ENCODE peak calls at places on chromosomes 7 and 10, in five cellular contexts. H is epithelial cell of proximal tubule; P is activated CD4-positive, alpha-beta T cell treated with anti-CD3 and anti-CD28 coated beads, Interleukin-2, amount 50 U/mL, for 1 hour; T is activated gamma-delta T cell treated with Interleukin-2 at 50 U/mL for 16 hours; F is activated CD8-positive, alpha-beta T cell treated with anti-CD3 and anti-CD28 coated beads, Interleukin-2, amount 10 ng/mL, durations not matched to agents 7 days and 5 days. Y is an unnamed sample.

GRCh38 chr7:19112290-19113000 is 5.0 kb downstream of the TWIST1 start:
- DNase-seq in H (no peak), P (no peak), T (no peak), F (no peak), Y (no peak)

GRCh38 chr10:31697271-31698168 is 231.1 kb downstream of the ARHGAP12 start:
- DNase-seq in H (no peak), P (no peak), T (no peak), F (no peak), Y (no peak)

GRCh38 chr10:58462863-58463507 is 49.7 kb upstream of the BICC1 start:
- DNase-seq in H (no peak), P (no peak), T (no peak), F (no peak), Y (no peak)

GRCh38 chr7:105675873-105676484 is 94.7 kb upstream of the EFCAB10 start:
- DNase-seq in H (no peak), P (peak), T (peak), F (peak), Y (no peak)

GRCh38 chr7:34672430-34672829 is 14.4 kb downstream of the NPSR1 start:
- DNase-seq in H (no peak), P (no peak), T (no peak), F (no peak), Y (no peak)

GRCh38 chr10:101655581-101655980 is 39.4 kb downstream of the FBXW4 start:
- DNase-seq in H (no peak), P (no peak), T (no peak), F (no peak), Y (no peak)

GRCh38 chr10:25536027-25536426 is 361.2 kb downstream of the GPR158 start:
- DNase-seq in H (no peak), P (no peak), T (no peak), F (no peak), Y (no peak)

GRCh38 chr7:127665922-127666321 is 13.9 kb downstream of the SND1 start:
- DNase-seq in H (no peak), P (no peak), T (no peak), F (no peak), Y (no peak)

GRCh38 chr10:6141296-6142151 is 52.7 kb downstream of the RBM17 start:
- DNase-seq in H (no peak), P (no peak), T (no peak), F (no peak), Y (no peak)

GRCh38 chr10:133399123-133399601 is 5.2 kb downstream of the MTG1 start:
- DNase-seq in H (no peak), P (no peak), T (no peak), F (no peak), Y (no peak)

GRCh38 chr7:3588341-3588740 is 287.3 kb downstream of the SDK1 start:
- DNase-seq in H (no peak), P (no peak), T (no peak), F (no peak), Y (no peak)

GRCh38 chr7:27176343-27176731 is 2.2 kb upstream of the HOXA10 start:
- DNase-seq in H (no peak), P (no peak), T (no peak), F (no peak), Y (no peak)

GRCh38 chr10:31602541-31603244 is 283.7 kb downstream of the ZEB1 start:
- DNase-seq in H (no peak), P (no peak), T (no peak), F (peak), Y (no peak)

GRCh38 chr7:65307651-65308299 is 65.9 kb upstream of the ZNF92 start:
- DNase-seq in H (peak), P (peak), T (peak), F (peak), Y (peak)

GRCh38 chr10:132535065-132535651 is 2.4 kb upstream of the INPP5A start:
- DNase-seq in H (no peak), P (no peak), T (no peak), F (no peak), Y (no peak)

GRCh38 chr7:100888529-100888987 is 957 bp downstream of the UFSP1 start:
- DNase-seq in H (no peak), P (no peak), T (no peak), F (no peak), Y (no peak)

GRCh38 chr10:82544377-82544776 is 669.4 kb downstream of the NRG3 start:
- DNase-seq in H (no peak), P (no peak), T (no peak), F (no peak), Y (no peak)

GRCh38 chr7:46545790-46546189 is 624.7 kb upstream of the IGFBP3 start:
- DNase-seq in H (peak), P (no peak), T (no peak), F (no peak), Y (no peak)

GRCh38 chr10:110355181-110355831 is 50.6 kb upstream of the SMNDC1 start:
- DNase-seq in H (no peak), P (no peak), T (no peak), F (no peak), Y (no peak)

GRCh38 chr10:29471483-29471859 is 163.3 kb downstream of the SVIL start:
- DNase-seq in H (no peak), P (no peak), T (no peak), F (no peak), Y (no peak)

GRCh38 chr10:132345345-132345744 is 13.4 kb downstream of the LRRC27 start:
- DNase-seq in H (no peak), P (no peak), T (no peak), F (no peak), Y (no peak)

GRCh38 chr10:114811769-114812353 is 9.7 kb upstream of the FHIP2A start:
- DNase-seq in H (no peak), P (no peak), T (no peak), F (no peak), Y (no peak)

GRCh38 chr7:85682819-85683218 is 496.0 kb upstream of the SEMA3D start:
- DNase-seq in H (no peak), P (no peak), T (no peak), F (no peak), Y (no peak)

GRCh38 chr7:48274662-48275061 is 103.4 kb downstream of the ABCA13 start:
- DNase-seq in H (no peak), P (no peak), T (no peak), F (no peak), Y (no peak)

GRCh38 chr7:10910447-10910846 is 63.2 kb upstream of the PHF14 start:
- DNase-seq in H (no peak), P (no peak), T (no peak), F (no peak), Y (no peak)

GRCh38 chr10:11245510-11245909 is 227.8 kb downstream of the CELF2 start:
- DNase-seq in H (no peak), P (no peak), T (peak), F (no peak), Y (no peak)

GRCh38 chr7:142412551-142413193 is 154.8 kb upstream of the PRSS58 start:
- DNase-seq in H (no peak), P (peak), T (no peak), F (peak), Y (no peak)

GRCh38 chr10:26567349-26567721 is 129.2 kb downstream of the APBB1IP start:
- DNase-seq in H (no peak), P (no peak), T (no peak), F (no peak), Y (no peak)

GRCh38 chr7:157676001-157676400 is 339.2 kb downstream of the DNAJB6 start:
- DNase-seq in H (no peak), P (no peak), T (no peak), F (no peak), Y (no peak)

GRCh38 chr7:27553288-27553687 is 109.4 kb downstream of the HIBADH start:
- DNase-seq in H (no peak), P (no peak), T (no peak), F (no peak), Y (no peak)

GRCh38 chr7:47506716-47507354 is 75.1 kb downstream of the TNS3 start:
- DNase-seq in H (no peak), P (no peak), T (no peak), F (no peak), Y (no peak)

GRCh38 chr10:110007171-110007700 is 548 bp upstream of the ADD3 start:
- DNase-seq in H (no peak), P (no peak), T (no peak), F (no peak), Y (no peak)

GRCh38 chr7:118219157-118219512 is 5.4 kb upstream of the ANKRD7 start:
- DNase-seq in H (no peak), P (no peak), T (no peak), F (no peak), Y (no peak)